ENCODE peak calls at places on chromosomes 4 and X, in six cellular contexts. One of them, this sample, is unnamed. For H3K4me1, the result is how much of the 10 kb centered on the place peaks cover.

GRCh38 chr4:96766359-96766758 is 926.5 kb downstream of the PDHA2 start:
- DNase-seq in upper lobe of right lung: no peak
- DNase-seq in CD8-positive, alpha-beta memory T cell: no peak
- DNase-seq in A549: no peak
- DNase-seq in fibroblast of lung: no peak
- DNase-seq in endodermal cell: no peak
- DNase-seq in this sample: no peak

GRCh38 chr4:122100508-122100907 is 51.6 kb upstream of the BLTP1 start:
- DNase-seq in CD8-positive, alpha-beta memory T cell: no peak
- DNase-seq in fibroblast of lung: no peak
- DNase-seq in A549: no peak
- DNase-seq in upper lobe of right lung: no peak
- DNase-seq in endodermal cell: peak
- DNase-seq in this sample: no peak

GRCh38 chrX:154310991-154311541 is 15.5 kb downstream of the TKTL1 start:
- DNase-seq in fibroblast of lung: no peak
- DNase-seq in A549: no peak
- DNase-seq in upper lobe of right lung: no peak
- DNase-seq in CD8-positive, alpha-beta memory T cell: no peak
- DNase-seq in endodermal cell: no peak
- DNase-seq in this sample: peak

GRCh38 chr4:94714360-94714759 is 43.4 kb upstream of the BMPR1B start:
- DNase-seq in upper lobe of right lung: no peak
- DNase-seq in endodermal cell: no peak
- DNase-seq in CD8-positive, alpha-beta memory T cell: no peak
- DNase-seq in A549: no peak
- DNase-seq in fibroblast of lung: peak
- DNase-seq in this sample: no peak

GRCh38 chrX:19695884-19696283 is 180.6 kb upstream of the MAP3K15 start:
- DNase-seq in A549: no peak
- DNase-seq in fibroblast of lung: no peak
- DNase-seq in endodermal cell: no peak
- DNase-seq in CD8-positive, alpha-beta memory T cell: no peak
- DNase-seq in upper lobe of right lung: no peak
- DNase-seq in this sample: no peak

GRCh38 chr4:70196855-70197254 is 1.3 kb downstream of the ODAM start:
- DNase-seq in endodermal cell: no peak
- DNase-seq in A549: no peak
- DNase-seq in fibroblast of lung: no peak
- DNase-seq in upper lobe of right lung: no peak
- DNase-seq in CD8-positive, alpha-beta memory T cell: no peak
- DNase-seq in this sample: no peak

GRCh38 chrX:153924149-153924861 is 1.8 kb downstream of the ARHGAP4 start:
- DNase-seq in CD8-positive, alpha-beta memory T cell: peak
- DNase-seq in fibroblast of lung: peak
- DNase-seq in A549: peak
- DNase-seq in endodermal cell: no peak
- DNase-seq in upper lobe of right lung: no peak
- DNase-seq in this sample: peak

GRCh38 chrX:68743754-68744153 is 85.1 kb upstream of the EFNB1 start:
- DNase-seq in A549: no peak
- DNase-seq in endodermal cell: no peak
- DNase-seq in fibroblast of lung: no peak
- DNase-seq in CD8-positive, alpha-beta memory T cell: no peak
- DNase-seq in upper lobe of right lung: no peak
- DNase-seq in this sample: no peak

GRCh38 chr4:65747386-65747785 is 77.1 kb upstream of the EPHA5 start:
- DNase-seq in upper lobe of right lung: no peak
- DNase-seq in CD8-positive, alpha-beta memory T cell: no peak
- DNase-seq in endodermal cell: no peak
- DNase-seq in A549: no peak
- DNase-seq in fibroblast of lung: peak
- DNase-seq in this sample: no peak

GRCh38 chr4:126269106-126269505 is 954.4 kb downstream of the FAT4 start:
- DNase-seq in endodermal cell: no peak
- DNase-seq in A549: no peak
- DNase-seq in upper lobe of right lung: no peak
- DNase-seq in CD8-positive, alpha-beta memory T cell: no peak
- DNase-seq in fibroblast of lung: peak
- DNase-seq in this sample: no peak

GRCh38 chr4:139808381-139809206 is 143.0 kb downstream of the MGST2 start:
- DNase-seq in endodermal cell: no peak
- DNase-seq in upper lobe of right lung: no peak
- DNase-seq in A549: no peak
- DNase-seq in CD8-positive, alpha-beta memory T cell: no peak
- DNase-seq in fibroblast of lung: no peak
- DNase-seq in this sample: no peak

GRCh38 chr4:3730422-3730821 is 35.8 kb upstream of the ADRA2C start:
- DNase-seq in CD8-positive, alpha-beta memory T cell: no peak
- DNase-seq in upper lobe of right lung: no peak
- DNase-seq in endodermal cell: no peak
- DNase-seq in fibroblast of lung: no peak
- DNase-seq in A549: no peak
- DNase-seq in this sample: no peak

GRCh38 chrX:132539611-132540010 is 50.8 kb upstream of the MBNL3 start:
- DNase-seq in A549: no peak
- DNase-seq in upper lobe of right lung: no peak
- DNase-seq in fibroblast of lung: no peak
- DNase-seq in CD8-positive, alpha-beta memory T cell: no peak
- DNase-seq in endodermal cell: no peak
- DNase-seq in this sample: no peak

GRCh38 chrX:134572816-134573682 is 85.2 kb downstream of the PLAC1 start:
- DNase-seq in upper lobe of right lung: no peak
- DNase-seq in CD8-positive, alpha-beta memory T cell: no peak
- DNase-seq in A549: peak
- DNase-seq in endodermal cell: no peak
- DNase-seq in fibroblast of lung: no peak
- DNase-seq in this sample: no peak

GRCh38 chrX:124211312-124211942 is 121.0 kb upstream of the TEX13D start:
- DNase-seq in A549: peak
- DNase-seq in CD8-positive, alpha-beta memory T cell: peak
- DNase-seq in fibroblast of lung: peak
- DNase-seq in upper lobe of right lung: no peak
- DNase-seq in endodermal cell: peak
- DNase-seq in this sample: no peak

GRCh38 chrX:27619975-27620374 is 29.8 kb downstream of the DCAF8L2 start:
- DNase-seq in A549: peak
- DNase-seq in upper lobe of right lung: no peak
- DNase-seq in endodermal cell: no peak
- DNase-seq in fibroblast of lung: peak
- DNase-seq in CD8-positive, alpha-beta memory T cell: no peak
- DNase-seq in this sample: no peak

GRCh38 chr4:13616597-13616996 is 10.9 kb downstream of the BOD1L1 start:
- DNase-seq in A549: no peak
- DNase-seq in upper lobe of right lung: no peak
- DNase-seq in fibroblast of lung: no peak
- DNase-seq in CD8-positive, alpha-beta memory T cell: no peak
- DNase-seq in endodermal cell: no peak
- DNase-seq in this sample: no peak

GRCh38 chr4:127920521-127920920 is 39.8 kb downstream of the PLK4 start:
- DNase-seq in upper lobe of right lung: no peak
- DNase-seq in fibroblast of lung: no peak
- DNase-seq in endodermal cell: no peak
- DNase-seq in A549: no peak
- DNase-seq in CD8-positive, alpha-beta memory T cell: no peak
- DNase-seq in this sample: no peak

GRCh38 chr4:184345573-184345922 is 127.9 kb upstream of the ENPP6 start:
- DNase-seq in upper lobe of right lung: no peak
- DNase-seq in A549: no peak
- DNase-seq in endodermal cell: peak
- DNase-seq in CD8-positive, alpha-beta memory T cell: no peak
- DNase-seq in fibroblast of lung: peak
- DNase-seq in this sample: peak

GRCh38 chr4:181528570-181529184 is 714.5 kb upstream of the TENM3 start:
- DNase-seq in upper lobe of right lung: peak
- DNase-seq in A549: peak
- DNase-seq in CD8-positive, alpha-beta memory T cell: no peak
- DNase-seq in fibroblast of lung: peak
- DNase-seq in endodermal cell: peak
- DNase-seq in this sample: no peak

GRCh38 chr4:56049428-56050212 is 100.9 kb downstream of the CEP135 start:
- DNase-seq in A549: peak
- DNase-seq in CD8-positive, alpha-beta memory T cell: no peak
- DNase-seq in fibroblast of lung: peak
- DNase-seq in upper lobe of right lung: peak
- DNase-seq in endodermal cell: peak
- DNase-seq in this sample: peak

GRCh38 chrX:36908801-36909403 is 99.3 kb upstream of the FAM47C start:
- DNase-seq in CD8-positive, alpha-beta memory T cell: no peak
- DNase-seq in upper lobe of right lung: no peak
- DNase-seq in endodermal cell: no peak
- DNase-seq in fibroblast of lung: peak
- DNase-seq in A549: peak
- DNase-seq in this sample: no peak

GRCh38 chr4:1772869-1773538 is 20.1 kb upstream of the FGFR3 start:
- DNase-seq in upper lobe of right lung: no peak
- DNase-seq in fibroblast of lung: no peak
- DNase-seq in A549: no peak
- DNase-seq in CD8-positive, alpha-beta memory T cell: no peak
- DNase-seq in endodermal cell: no peak
- DNase-seq in this sample: no peak

GRCh38 chr4:128979934-128980333 is 113.4 kb downstream of the SCLT1 start:
- DNase-seq in CD8-positive, alpha-beta memory T cell: no peak
- DNase-seq in A549: peak
- DNase-seq in endodermal cell: no peak
- DNase-seq in fibroblast of lung: peak
- DNase-seq in upper lobe of right lung: no peak
- DNase-seq in this sample: no peak

GRCh38 chr4:8911311-8912088 is 39.9 kb upstream of the HMX1 start:
- DNase-seq in CD8-positive, alpha-beta memory T cell: no peak
- DNase-seq in upper lobe of right lung: peak
- DNase-seq in fibroblast of lung: no peak
- DNase-seq in A549: no peak
- DNase-seq in endodermal cell: peak
- DNase-seq in this sample: peak

GRCh38 chr4:100633269-100633668 is 115.4 kb upstream of the EMCN start:
- DNase-seq in CD8-positive, alpha-beta memory T cell: no peak
- DNase-seq in A549: no peak
- DNase-seq in fibroblast of lung: no peak
- DNase-seq in upper lobe of right lung: no peak
- DNase-seq in endodermal cell: no peak
- DNase-seq in this sample: no peak

GRCh38 chr4:100630341-100630740 is 112.5 kb upstream of the EMCN start:
- DNase-seq in fibroblast of lung: no peak
- DNase-seq in A549: no peak
- DNase-seq in upper lobe of right lung: no peak
- DNase-seq in endodermal cell: no peak
- DNase-seq in CD8-positive, alpha-beta memory T cell: no peak
- DNase-seq in this sample: no peak

GRCh38 chr4:100635899-100636298 is 118.1 kb upstream of the EMCN start:
- DNase-seq in A549: no peak
- DNase-seq in CD8-positive, alpha-beta memory T cell: no peak
- DNase-seq in endodermal cell: no peak
- DNase-seq in fibroblast of lung: no peak
- DNase-seq in upper lobe of right lung: no peak
- DNase-seq in this sample: no peak

GRCh38 chr4:100631281-100631968 is 113.6 kb upstream of the EMCN start:
- DNase-seq in CD8-positive, alpha-beta memory T cell: no peak
- DNase-seq in A549: no peak
- DNase-seq in upper lobe of right lung: no peak
- DNase-seq in endodermal cell: no peak
- DNase-seq in fibroblast of lung: no peak
- DNase-seq in this sample: no peak

DNA sequence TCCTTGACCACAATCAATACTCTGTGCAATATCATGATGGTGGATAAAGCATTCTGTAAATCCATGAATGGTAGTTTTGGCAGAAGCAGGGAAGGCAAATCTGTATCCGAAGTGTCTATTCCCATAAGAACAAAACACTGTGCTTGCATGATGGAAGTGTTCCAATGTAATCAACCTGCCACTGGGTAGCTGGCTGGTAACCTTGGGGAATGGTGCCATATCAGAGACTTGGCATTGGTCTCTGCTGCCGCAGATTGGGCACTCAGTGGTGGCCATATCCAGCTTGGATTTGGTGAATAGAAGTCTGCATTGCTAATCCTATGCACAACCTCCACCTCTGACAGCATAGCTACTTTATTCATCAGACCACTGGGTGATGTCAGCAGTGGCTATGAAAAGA is 114.3 kb upstream of the EMCN start:
- DNase-seq in endodermal cell: no peak
- DNase-seq in fibroblast of lung: no peak
- DNase-seq in upper lobe of right lung: no peak
- DNase-seq in CD8-positive, alpha-beta memory T cell: no peak
- DNase-seq in A549: no peak
- DNase-seq in this sample: no peak
- H3K4me1 ChIP-seq in endodermal cell: under half
- H3K4me1 ChIP-seq in fibroblast of lung: under half
- H3K4me1 ChIP-seq in upper lobe of right lung: under half
- H3K4me1 ChIP-seq in CD8-positive, alpha-beta memory T cell: under half
- H3K4me1 ChIP-seq in A549: under half
- H3K4me1 ChIP-seq in this sample: under half

GRCh38 chrX:41095174-41095573 is 9.9 kb downstream of the USP9X start:
- DNase-seq in upper lobe of right lung: no peak
- DNase-seq in A549: no peak
- DNase-seq in CD8-positive, alpha-beta memory T cell: no peak
- DNase-seq in fibroblast of lung: no peak
- DNase-seq in endodermal cell: no peak
- DNase-seq in this sample: no peak

GRCh38 chrX:41087219-41087618 is 2.0 kb downstream of the USP9X start:
- DNase-seq in CD8-positive, alpha-beta memory T cell: no peak
- DNase-seq in endodermal cell: no peak
- DNase-seq in upper lobe of right lung: no peak
- DNase-seq in A549: no peak
- DNase-seq in fibroblast of lung: no peak
- DNase-seq in this sample: no peak

GRCh38 chrX:41092776-41093175 is 7.5 kb downstream of the USP9X start:
- DNase-seq in CD8-positive, alpha-beta memory T cell: no peak
- DNase-seq in fibroblast of lung: no peak
- DNase-seq in upper lobe of right lung: no peak
- DNase-seq in A549: no peak
- DNase-seq in endodermal cell: no peak
- DNase-seq in this sample: no peak

GRCh38 chrX:41086627-41086932 is 1.3 kb downstream of the USP9X start:
- DNase-seq in endodermal cell: no peak
- DNase-seq in A549: no peak
- DNase-seq in upper lobe of right lung: peak
- DNase-seq in CD8-positive, alpha-beta memory T cell: no peak
- DNase-seq in fibroblast of lung: no peak
- DNase-seq in this sample: no peak

GRCh38 chrX:41090568-41091238 is 5.5 kb downstream of the USP9X start:
- DNase-seq in endodermal cell: no peak
- DNase-seq in upper lobe of right lung: no peak
- DNase-seq in fibroblast of lung: no peak
- DNase-seq in A549: no peak
- DNase-seq in CD8-positive, alpha-beta memory T cell: no peak
- DNase-seq in this sample: no peak
- H3K4me3 ChIP-seq in endodermal cell: peak
- H3K4me3 ChIP-seq in upper lobe of right lung: peak
- H3K4me3 ChIP-seq in fibroblast of lung: peak
- H3K4me3 ChIP-seq in A549: peak
- H3K4me3 ChIP-seq in CD8-positive, alpha-beta memory T cell: no peak
- H3K4me3 ChIP-seq in this sample: no peak

GRCh38 chr4:113686950-113687718 is 74.4 kb downstream of the CAMK2D start:
- DNase-seq in endodermal cell: no peak
- DNase-seq in upper lobe of right lung: no peak
- DNase-seq in A549: no peak
- DNase-seq in CD8-positive, alpha-beta memory T cell: no peak
- DNase-seq in fibroblast of lung: peak
- DNase-seq in this sample: no peak
- H3K4me1 ChIP-seq in endodermal cell: under half
- H3K4me1 ChIP-seq in upper lobe of right lung: under half
- H3K4me1 ChIP-seq in A549: under half
- H3K4me1 ChIP-seq in CD8-positive, alpha-beta memory T cell: under half
- H3K4me1 ChIP-seq in fibroblast of lung: under half
- H3K4me1 ChIP-seq in this sample: under half

GRCh38 chr4:186889876-186890643 is 166.4 kb upstream of the FAT1 start:
- DNase-seq in CD8-positive, alpha-beta memory T cell: no peak
- DNase-seq in fibroblast of lung: no peak
- DNase-seq in endodermal cell: no peak
- DNase-seq in A549: no peak
- DNase-seq in upper lobe of right lung: no peak
- DNase-seq in this sample: no peak
- H3K4me3 ChIP-seq in CD8-positive, alpha-beta memory T cell: no peak
- H3K4me3 ChIP-seq in fibroblast of lung: no peak
- H3K4me3 ChIP-seq in endodermal cell: no peak
- H3K4me3 ChIP-seq in A549: no peak
- H3K4me3 ChIP-seq in upper lobe of right lung: no peak
- H3K4me3 ChIP-seq in this sample: no peak

This sample was measured in spleen.